ENCODE peak calls at places on chromosome X, in six cellular contexts. I, F, K, L, M and W are unnamed samples.
A peak's percentile ranks its signal among the peaks of the same experiment; 100 is the strongest.

GRCh38 chrX:136497556-136498048 is at the start of gene HTATSF1:
- DNase-seq in I (no peak), F (no peak), K (no peak), L (no peak), M (peak; percentile 6), W (no peak)

GRCh38 chrX:21940356-21940829 is at the start of gene SMS:
- DNase-seq in I (peak; percentile 78), F (peak; percentile 87), K (peak; percentile 36), L (peak; percentile 26), M (peak; percentile 89), W (peak; percentile 92)

GRCh38 chrX:77342028-77342427 is 105.2 kb upstream of the FGF16 start:
- DNase-seq in I (no peak), F (no peak), K (no peak), L (no peak), M (no peak), W (no peak)

GRCh38 chrX:120664081-120664480 is 34.2 kb upstream of the C1GALT1C1 start:
- DNase-seq in I (no peak), F (peak; percentile 36), K (no peak), L (no peak), M (no peak), W (no peak)

GRCh38 chrX:47283015-47283771 is 50.4 kb downstream of the USP11 start:
- DNase-seq in I (peak; percentile 74), F (peak; percentile 81), K (no peak), L (no peak), M (no peak), W (no peak)

GRCh38 chrX:84318661-84319060 is 130.7 kb upstream of the RPS6KA6 start:
- DNase-seq in I (no peak), F (no peak), K (no peak), L (no peak), M (no peak), W (no peak)

GRCh38 chrX:148874621-148875020 is 374.2 kb downstream of the AFF2 start:
- DNase-seq in I (no peak), F (peak; percentile 69), K (no peak), L (peak; percentile 13), M (no peak), W (no peak)

GRCh38 chrX:24014388-24015018 is 12.5 kb downstream of the KLHL15 start:
- DNase-seq in I (no peak), F (peak; percentile 12), K (no peak), L (no peak), M (no peak), W (no peak)

GRCh38 chrX:70244881-70245280 is 10.4 kb downstream of the AWAT1 start:
- DNase-seq in I (no peak), F (no peak), K (no peak), L (no peak), M (no peak), W (no peak)

GRCh38 chrX:39158801-39159657 is 357.8 kb downstream of the MID1IP1 start:
- DNase-seq in I (peak; percentile 24), F (peak; percentile 26), K (no peak), L (no peak), M (no peak), W (no peak)

GRCh38 chrX:51955200-51955599 is 61.8 kb downstream of the MAGED1 start:
- DNase-seq in I (no peak), F (no peak), K (no peak), L (no peak), M (no peak), W (no peak)

GRCh38 chrX:18873189-18873791 is 110.6 kb downstream of the PHKA2 start:
- DNase-seq in I (peak; percentile 66), F (peak; percentile 80), K (no peak), L (no peak), M (no peak), W (peak; percentile 82)

GRCh38 chrX:23820235-23820782 is 37.3 kb downstream of the SAT1 start:
- DNase-seq in I (no peak), F (no peak), K (no peak), L (no peak), M (no peak), W (no peak)

GRCh38 chrX:1239681-1240142 is 27.3 kb upstream of the CRLF2 start:
- DNase-seq in I (peak; percentile 16), F (no peak), K (no peak), L (no peak), M (no peak), W (peak; percentile 89)

GRCh38 chrX:56792270-56793111 is 63.4 kb downstream of the NBDY start:
- DNase-seq in I (no peak), F (no peak), K (no peak), L (no peak), M (no peak), W (peak; percentile 25)

GRCh38 chrX:103151799-103152198 is 58.9 kb upstream of the NXF3 start:
- DNase-seq in I (no peak), F (peak; percentile 30), K (no peak), L (no peak), M (no peak), W (no peak)

GRCh38 chrX:154051210-154051810 is 31.6 kb upstream of the IRAK1 start:
- DNase-seq in I (peak; percentile 70), F (peak; percentile 67), K (peak; percentile 40), L (peak; percentile 27), M (peak; percentile 60), W (peak; percentile 75)

GRCh38 chrX:17758382-17758781 is 21.1 kb downstream of the SCML1 start:
- DNase-seq in I (no peak), F (no peak), K (no peak), L (no peak), M (no peak), W (no peak)

GRCh38 chrX:65451663-65452062 is 82.9 kb downstream of the LAS1L start:
- DNase-seq in I (no peak), F (peak; percentile 50), K (no peak), L (no peak), M (peak; percentile 10), W (no peak)

GRCh38 chrX:67555578-67556203 is 11.9 kb downstream of the AR start:
- DNase-seq in I (peak; percentile 13), F (peak; percentile 60), K (no peak), L (no peak), M (peak; percentile 38), W (no peak)

GRCh38 chrX:1582686-1583437 is 8.5 kb upstream of the AKAP17A start:
- DNase-seq in I (no peak), F (peak; percentile 25), K (peak; percentile 39), L (no peak), M (no peak), W (no peak)

GRCh38 chrX:47148946-47149345 is 3.9 kb downstream of the RBM10 start:
- DNase-seq in I (no peak), F (peak; percentile 62), K (no peak), L (no peak), M (no peak), W (no peak)

GRCh38 chrX:120755066-120755846 is 120.4 kb downstream of the CT47B1 start:
- DNase-seq in I (no peak), F (no peak), K (no peak), L (no peak), M (no peak), W (no peak)

GRCh38 chrX:154380153-154380552 is 1.1 kb downstream of the EMD start:
- DNase-seq in I (peak; percentile 30), F (peak; percentile 55), K (no peak), L (no peak), M (no peak), W (no peak)

GRCh38 chrX:9682861-9683260 is 82.8 kb downstream of the GPR143 start:
- DNase-seq in I (no peak), F (no peak), K (no peak), L (no peak), M (no peak), W (no peak)

DNA sequence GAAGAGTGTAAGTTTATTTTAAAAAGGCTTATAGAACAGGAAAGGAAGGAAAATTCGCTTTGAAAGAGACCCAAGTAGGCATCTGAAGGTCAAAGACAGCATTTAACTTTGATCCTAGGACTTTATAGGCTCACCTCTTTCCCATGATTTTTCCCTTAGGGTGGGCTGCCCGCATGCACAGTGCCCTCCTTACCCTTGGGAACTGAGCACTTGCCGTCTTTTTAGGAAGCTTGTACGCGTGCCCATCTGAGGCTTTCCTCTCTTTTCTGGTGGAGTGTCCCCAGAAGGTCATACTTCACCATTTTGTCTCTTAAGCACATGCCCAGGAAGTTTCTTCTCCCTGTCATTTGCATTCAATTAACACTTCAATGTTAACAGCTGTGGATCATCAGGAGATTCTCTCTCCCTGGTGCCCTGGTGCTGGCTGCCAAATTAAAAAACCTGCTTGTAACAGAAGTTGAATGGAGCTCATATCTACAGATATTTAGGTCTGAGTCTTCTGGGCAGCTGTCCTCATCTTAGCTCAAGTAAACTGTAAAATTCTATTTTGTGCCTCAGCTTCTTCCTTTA is 38.4 kb upstream of the IL9R start:
- DNase-seq in I (no peak), F (no peak), K (no peak), L (no peak), M (no peak), W (no peak)
- H3K27ac ChIP-seq in I (no peak overlapping the region), F (no peak overlapping the region), K (no peak overlapping the region), L (no peak overlapping the region), M (peak overlapping the region; percentile 74), W (no peak overlapping the region)

DNA sequence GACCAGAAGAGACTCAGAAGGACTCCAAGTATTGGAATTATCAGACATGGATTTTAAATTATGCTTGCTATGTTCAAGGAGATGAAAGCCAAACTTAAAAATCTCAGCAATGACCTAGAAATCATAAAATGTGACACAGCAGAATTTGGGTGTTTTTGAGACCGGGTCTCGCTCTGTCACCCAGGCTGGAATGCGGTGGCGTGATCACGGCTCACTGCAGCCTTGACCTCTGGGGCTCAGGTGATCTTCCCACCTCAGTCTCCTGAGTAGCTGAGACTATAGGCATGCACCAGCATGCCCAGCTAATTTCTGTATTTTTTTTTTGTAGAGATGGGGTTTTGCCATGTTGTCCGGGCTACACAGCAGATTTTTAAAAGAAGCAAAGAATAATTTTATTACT is 12.7 kb downstream of the TAB3 start:
- DNase-seq in I (no peak), F (no peak), K (no peak), L (no peak), M (no peak), W (no peak)
- H3K27ac ChIP-seq in I (no peak overlapping the region), F (peak overlapping the region; percentile 76), K (no peak overlapping the region), L (peak overlapping the region; percentile 39), M (no peak overlapping the region), W (no peak overlapping the region)

GRCh38 chrX:69024931-69025330 is 140.3 kb downstream of the PJA1 start:
- DNase-seq in I (peak; percentile 77), F (peak; percentile 63), K (no peak), L (peak; percentile 15), M (no peak), W (peak; percentile 79)
- H3K27ac ChIP-seq in I (peak overlapping the region; percentile 49), F (no peak overlapping the region), K (no peak overlapping the region), L (no peak overlapping the region), M (no peak overlapping the region), W (no peak overlapping the region)

GRCh38 chrX:72306085-72306801 is 529 bp upstream of the CITED1 start:
- DNase-seq in I (no peak), F (peak; percentile 32), K (no peak), L (no peak), M (peak; percentile 28), W (no peak)

GRCh38 chrX:72306851-72307645 is 1.3 kb upstream of the CITED1 start:
- DNase-seq in I (peak; percentile 39), F (peak; percentile 72), K (no peak), L (peak; percentile 37), M (peak; percentile 45), W (peak; percentile 80)

GRCh38 chrX:72307646-72308051 is 1.9 kb upstream of the CITED1 start:
- DNase-seq in I (no peak), F (peak; percentile 5), K (no peak), L (no peak), M (no peak), W (no peak)

GRCh38 chrX:72304877-72305276 is 837 bp downstream of the CITED1 start:
- DNase-seq in I (no peak), F (peak; percentile 20), K (no peak), L (no peak), M (no peak), W (no peak)

GRCh38 chrX:72305286-72306084 is at the start of gene CITED1:
- DNase-seq in I (no peak), F (peak; percentile 39), K (no peak), L (no peak), M (peak; percentile 15), W (no peak)
- H3K27ac ChIP-seq in I (no peak within 1 kb of the TSS), F (no peak within 1 kb of the TSS), K (no peak within 1 kb of the TSS), L (no peak within 1 kb of the TSS), M (peak within 1 kb of the TSS; percentile 30), W (no peak within 1 kb of the TSS)